ENCODE peak calls at places on chromosomes 12 and 14, in seven cellular contexts. R, U, F, D, B, S and M are unnamed samples.

GRCh38 chr12:92735131-92735721 is 32.4 kb downstream of the PLEKHG7 start:
- DNase-seq in F (no peak), B (no peak), D (no peak), U (no peak), R (no peak), S (peak), M (no peak)

GRCh38 chr14:94655169-94655710 is 43.0 kb downstream of the SERPINA3 start:
- DNase-seq in B (no peak), F (no peak), U (no peak), R (no peak), S (no peak), D (no peak), M (no peak)

GRCh38 chr14:55881577-55882241 is 236.5 kb upstream of the PELI2 start:
- DNase-seq in F (no peak), U (no peak), D (no peak), S (peak), B (no peak), R (no peak), M (no peak)

GRCh38 chr12:123363743-123364531 is 710 bp downstream of the SBNO1 start:
- DNase-seq in R (peak), D (no peak), U (peak), B (peak), F (peak), S (peak), M (peak)

GRCh38 chr14:99479903-99480855 is 480 bp downstream of the SETD3 start:
- DNase-seq in D (peak), R (peak), S (peak), U (peak), F (peak), B (peak), M (peak)

GRCh38 chr12:122834921-122835692 is at the start of gene HIP1R:
- DNase-seq in S (no peak), D (no peak), R (peak), B (peak), F (peak), U (peak), M (peak)

GRCh38 chr14:58285132-58285531 is 13.2 kb upstream of the ARID4A start:
- DNase-seq in F (no peak), R (no peak), U (no peak), D (no peak), B (no peak), S (no peak), M (no peak)

GRCh38 chr14:33693237-33693636 is 257.6 kb downstream of the EGLN3 start:
- DNase-seq in B (no peak), U (no peak), R (no peak), F (no peak), S (no peak), D (no peak), M (no peak)

GRCh38 chr12:9334026-9334692 is 126.0 kb upstream of the PZP start:
- DNase-seq in R (no peak), D (no peak), F (no peak), B (no peak), U (peak), S (no peak), M (no peak)

GRCh38 chr12:70487440-70487839 is 121.3 kb downstream of the KCNMB4 start:
- DNase-seq in B (no peak), F (no peak), S (peak), R (no peak), D (no peak), U (no peak), M (no peak)

GRCh38 chr12:5377997-5378596 is 53.8 kb upstream of the NTF3 start:
- DNase-seq in R (no peak), S (no peak), U (no peak), D (no peak), B (no peak), F (no peak), M (no peak)

GRCh38 chr14:73386342-73386741 is 72.0 kb downstream of the NUMB start:
- DNase-seq in F (no peak), S (peak), R (no peak), U (no peak), D (no peak), B (no peak), M (no peak)

GRCh38 chr12:113907446-113908180 is 58.5 kb downstream of the RBM19 start:
- DNase-seq in R (no peak), U (no peak), S (no peak), B (no peak), F (no peak), D (no peak), M (no peak)

GRCh38 chr12:84038241-84038640 is 874.4 kb downstream of the SLC6A15 start:
- DNase-seq in U (no peak), R (no peak), D (no peak), B (no peak), F (peak), S (no peak), M (no peak)

GRCh38 chr14:68140111-68140741 is 320.6 kb downstream of the RAD51B start:
- DNase-seq in U (no peak), S (peak), D (no peak), B (no peak), R (no peak), F (peak), M (peak)

DNA sequence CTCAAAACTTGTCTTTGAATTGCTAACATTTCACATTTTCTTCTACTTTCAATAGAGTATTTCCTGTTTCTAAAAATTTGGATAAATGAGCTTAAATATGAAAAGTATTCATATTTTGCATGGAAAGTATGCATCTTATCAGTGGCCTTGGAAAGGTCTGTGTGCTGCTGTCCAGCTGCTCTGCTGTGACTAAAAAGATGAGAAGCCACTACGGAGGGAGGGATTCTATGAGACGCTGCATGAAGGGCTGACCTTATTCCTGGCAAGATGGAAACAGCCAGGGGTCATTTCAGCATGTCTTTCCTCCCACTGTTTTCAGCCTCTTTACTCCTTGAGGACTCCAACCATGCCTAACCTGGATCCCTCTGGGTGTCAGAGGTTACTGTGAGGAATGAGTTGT is 13.0 kb downstream of the PIWIL1 start:
- DNase-seq in R (no peak), S (no peak), B (no peak), F (no peak), D (no peak), U (no peak), M (no peak)
- H3K4me3 ChIP-seq in R (no peak), S (no peak), B (no peak), F (no peak), D (no peak), U (no peak), M (no peak)

DNA sequence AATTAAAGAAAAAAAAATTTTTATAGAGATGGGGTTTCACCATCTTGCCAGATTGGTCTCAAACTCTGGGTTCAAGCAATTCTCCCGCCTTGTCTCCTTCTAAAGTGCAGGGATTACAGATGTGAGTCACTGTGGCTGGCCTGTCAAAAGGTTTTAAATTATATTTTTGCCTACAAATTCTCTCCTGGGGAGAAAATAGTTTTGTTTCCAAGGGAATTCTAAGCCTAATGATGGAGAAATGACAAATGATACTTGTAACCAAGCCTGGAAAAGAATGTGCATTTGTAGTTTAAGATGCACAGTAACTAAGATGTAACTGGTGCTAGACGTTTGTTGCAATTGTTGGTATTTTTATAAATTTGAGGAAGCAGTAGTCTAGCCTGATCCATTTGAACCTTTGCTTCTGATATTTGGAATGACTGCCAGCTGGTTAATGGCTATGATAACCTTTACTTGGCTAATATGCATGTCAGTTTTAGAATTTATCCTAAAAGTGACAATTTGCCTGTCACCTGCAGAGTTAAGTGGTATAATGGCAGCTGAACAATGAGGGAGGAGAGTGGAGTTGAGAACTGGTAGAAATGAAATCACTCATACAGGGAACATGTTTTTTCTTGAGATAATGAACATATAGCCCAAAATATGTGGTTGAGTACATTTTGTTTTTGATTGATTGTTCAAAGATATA is 148.0 kb downstream of the FUT8 start:
- DNase-seq in B (no peak), F (no peak), U (no peak), D (no peak), S (no peak), R (no peak), M (no peak)
- H3K27ac ChIP-seq in B (no peak), F (no peak), U (no peak), D (no peak), S (no peak), R (no peak), M (no peak)

GRCh38 chr14:61730756-61731373 is 31.4 kb upstream of the SNAPC1 start:
- DNase-seq in B (no peak), D (no peak), R (no peak), S (no peak), U (no peak), F (no peak), M (no peak)
- TF ChIP-seq CTCF in B (peak), D (peak), R (peak), S (peak), U (no peak), F (peak), M (peak)

GRCh38 chr12:13976880-13977279 is 4.5 kb downstream of the GRIN2B start:
- DNase-seq in D (no peak), S (no peak), R (no peak), U (no peak), B (no peak), F (no peak), M (no peak)

GRCh38 chr12:13980548-13981295 is 680 bp downstream of the GRIN2B start:
- DNase-seq in D (no peak), F (peak), U (no peak), S (no peak), R (no peak), B (no peak), M (peak)

GRCh38 chr12:13982010-13982409 is 608 bp upstream of the GRIN2B start:
- DNase-seq in F (peak), B (no peak), S (no peak), R (no peak), D (no peak), U (no peak), M (peak)

GRCh38 chr12:13986031-13986430 is 4.6 kb upstream of the GRIN2B start:
- DNase-seq in F (no peak), S (no peak), D (no peak), R (no peak), U (no peak), B (no peak), M (no peak)

DNA sequence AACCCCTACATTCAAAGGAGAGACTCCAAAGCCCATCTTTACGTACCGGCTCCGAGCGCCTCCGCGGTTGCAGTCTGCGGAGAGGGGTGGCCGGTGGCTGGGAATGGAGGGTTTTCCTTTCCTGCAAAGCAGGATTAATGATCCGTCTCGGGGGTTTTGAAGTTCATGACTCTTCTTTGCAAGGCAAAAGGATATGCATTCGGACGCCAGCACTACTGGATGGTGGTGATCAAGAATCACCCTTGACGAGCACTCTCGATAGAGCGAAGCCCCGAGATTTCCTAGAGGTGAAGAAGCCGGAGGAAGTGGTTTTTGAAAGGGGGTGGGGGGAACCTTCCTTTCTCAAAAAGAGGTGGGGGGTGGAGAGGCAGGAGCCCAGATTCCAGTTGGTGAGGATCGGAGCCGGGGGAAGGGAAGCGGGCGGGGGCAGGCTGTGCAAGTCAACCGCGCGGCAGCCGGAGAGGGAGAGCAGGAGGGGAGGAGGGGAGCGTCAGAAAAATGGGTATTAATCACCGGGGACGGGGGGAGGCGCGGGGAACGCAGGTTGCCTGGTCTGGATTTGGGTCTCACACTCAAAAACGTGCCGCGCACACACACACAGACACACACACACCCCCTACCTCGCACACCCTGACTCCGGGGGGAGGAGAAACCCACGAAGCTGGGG is at the start of gene GRIN2B:
- DNase-seq in D (no peak), S (no peak), R (no peak), F (peak), B (no peak), U (no peak), M (peak)
- H3K4me3 ChIP-seq in D (peak), S (peak), R (no peak), F (peak), B (peak), U (no peak), M (peak)

GRCh38 chr12:50520345-50520744 is 15.6 kb downstream of the DIP2B start:
- DNase-seq in S (no peak), U (no peak), B (no peak), R (no peak), D (no peak), F (no peak), M (no peak)

GRCh38 chr12:50523772-50524171 is 19.0 kb downstream of the DIP2B start:
- DNase-seq in R (no peak), S (no peak), D (no peak), F (no peak), B (no peak), U (no peak), M (no peak)

GRCh38 chr12:50517456-50518048 is 12.8 kb downstream of the DIP2B start:
- DNase-seq in B (no peak), D (no peak), U (no peak), F (no peak), S (peak), R (no peak), M (no peak)

GRCh38 chr12:50518129-50518528 is 13.3 kb downstream of the DIP2B start:
- DNase-seq in B (peak), R (no peak), F (no peak), D (no peak), S (no peak), U (no peak), M (no peak)

DNA sequence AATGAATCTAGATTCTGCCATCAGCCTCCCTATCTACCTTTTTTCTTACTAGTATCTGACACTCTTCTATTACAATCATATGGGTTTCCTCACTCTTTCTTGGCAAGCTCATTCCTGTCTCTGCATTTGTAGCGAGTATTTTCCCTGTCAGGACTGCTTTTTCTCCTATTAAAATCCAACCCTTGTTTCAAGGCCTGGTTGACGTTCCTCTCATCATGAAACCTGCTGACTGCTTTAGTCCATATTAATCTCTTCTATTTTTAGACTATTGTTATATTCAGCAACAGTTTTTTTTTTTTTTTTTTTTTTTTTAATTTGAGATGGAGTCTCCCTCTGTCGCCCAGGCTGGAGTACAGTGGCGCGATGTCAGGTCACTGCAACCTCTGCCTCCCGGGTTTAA is 16.0 kb downstream of the DIP2B start:
- DNase-seq in R (no peak), D (no peak), F (no peak), B (no peak), U (no peak), S (no peak), M (no peak)
- H3K27ac ChIP-seq in R (peak), D (peak), F (no peak), B (peak), U (no peak), S (peak), M (no peak)